ENCODE peak calls at places on chromosomes 2 and 18, in five cellular contexts. L, A, N, K and D are unnamed samples.

GRCh38 chr18:47436871-47437270 is 185.4 kb upstream of the SKOR2 start:
- DNase-seq in L (no peak), A (no peak), N (no peak), K (no peak), D (no peak)

GRCh38 chr2:199818001-199818400 is 33.0 kb downstream of the FTCDNL1 start:
- DNase-seq in L (no peak), A (no peak), N (no peak), K (no peak), D (no peak)

GRCh38 chr18:23229472-23229871 is 94.2 kb downstream of the CABLES1 start:
- DNase-seq in L (no peak), A (no peak), N (no peak), K (no peak), D (no peak)

GRCh38 chr18:48300463-48300961 is 108.7 kb downstream of the ZBTB7C start:
- DNase-seq in L (peak), A (peak), N (peak), K (peak), D (no peak)

GRCh38 chr2:83850071-83850725 is 608.9 kb downstream of the SUCLG1 start:
- DNase-seq in L (no peak), A (no peak), N (no peak), K (no peak), D (no peak)

GRCh38 chr2:17529771-17530170 is 10.7 kb upstream of the VSNL1 start:
- DNase-seq in L (no peak), A (no peak), N (no peak), K (no peak), D (no peak)

GRCh38 chr2:175709248-175709647 is 292.8 kb downstream of the LNPK start:
- DNase-seq in L (no peak), A (no peak), N (no peak), K (no peak), D (no peak)

GRCh38 chr18:21735452-21736015 is 5.1 kb upstream of the MIB1 start:
- DNase-seq in L (peak), A (peak), N (no peak), K (no peak), D (no peak)

GRCh38 chr2:154546341-154546740 is 152.2 kb upstream of the KCNJ3 start:
- DNase-seq in L (no peak), A (no peak), N (no peak), K (no peak), D (no peak)

GRCh38 chr2:64609229-64609994 is 44.3 kb downstream of the SERTAD2 start:
- DNase-seq in L (peak), A (peak), N (peak), K (peak), D (peak)

GRCh38 chr2:182973441-182974352 is 64.6 kb downstream of the NCKAP1 start:
- DNase-seq in L (no peak), A (no peak), N (no peak), K (no peak), D (no peak)

GRCh38 chr2:137048455-137048854 is 283.1 kb downstream of the THSD7B start:
- DNase-seq in L (no peak), A (no peak), N (no peak), K (no peak), D (no peak)

GRCh38 chr2:229642371-229642770 is 72.0 kb downstream of the DNER start:
- DNase-seq in L (no peak), A (no peak), N (no peak), K (no peak), D (no peak)

GRCh38 chr2:195395351-195395750 is 261.7 kb upstream of the SLC39A10 start:
- DNase-seq in L (no peak), A (no peak), N (no peak), K (no peak), D (no peak)

GRCh38 chr2:19643117-19643518 is 258.7 kb downstream of the TTC32 start:
- DNase-seq in L (no peak), A (no peak), N (no peak), K (no peak), D (no peak)

GRCh38 chr18:40380657-40381441 is 1574.2 kb upstream of the PIK3C3 start:
- DNase-seq in L (no peak), A (no peak), N (no peak), K (peak), D (no peak)

GRCh38 chr2:229342376-229342775 is 71.3 kb upstream of the PID1 start:
- DNase-seq in L (peak), A (peak), N (no peak), K (peak), D (peak)

DNA sequence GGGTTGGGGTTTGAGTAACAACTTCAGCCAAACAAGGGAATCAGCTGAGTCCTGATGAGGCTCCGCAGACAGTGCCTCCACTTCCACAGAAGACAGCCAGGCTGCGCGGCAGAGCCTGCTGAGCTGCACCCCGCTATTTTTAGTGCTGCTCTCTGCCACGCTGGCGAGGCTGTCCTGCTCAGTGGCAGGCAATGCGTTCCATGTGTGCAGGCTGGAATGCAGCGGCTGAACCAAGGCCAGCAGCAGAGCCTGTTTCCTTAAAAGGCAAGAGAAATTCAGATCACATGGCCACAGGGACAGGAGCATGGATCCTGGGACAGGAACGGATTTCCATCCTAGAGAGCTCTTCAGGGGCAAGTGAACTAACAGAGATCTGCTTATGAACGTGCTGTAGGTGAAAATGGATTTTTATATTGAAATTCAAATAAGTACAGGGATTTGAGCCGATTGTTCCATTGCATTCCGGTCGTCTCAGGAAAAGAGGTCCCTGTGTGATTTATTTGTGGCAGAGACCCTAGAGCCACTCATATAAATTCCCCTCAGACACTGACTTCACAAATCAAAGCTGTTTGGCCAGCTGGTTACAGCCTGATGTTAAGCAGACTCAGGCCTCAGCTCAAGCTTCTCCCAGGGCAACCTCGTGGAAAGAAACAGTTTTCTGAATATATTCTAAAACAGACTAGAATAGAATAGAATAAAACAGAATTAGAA is 98.6 kb downstream of the COL6A3 start:
- DNase-seq in L (peak), A (no peak), N (peak), K (peak), D (peak)
- TF ChIP-seq CTCF in L (peak), A (no peak), N (peak), K (peak), D (no peak)

GRCh38 chr2:158179660-158180059 is 78.0 kb downstream of the UPP2 start:
- DNase-seq in L (no peak), A (no peak), N (no peak), K (peak), D (no peak)
- TF ChIP-seq CTCF in L (peak), A (peak), N (no peak), K (peak), D (no peak)

GRCh38 chr2:130302164-130302886 is 40.4 kb upstream of the IMP4 start:
- DNase-seq in L (no peak), A (no peak), N (no peak), K (no peak), D (no peak)

GRCh38 chr2:130303142-130303541 is 39.6 kb upstream of the IMP4 start:
- DNase-seq in L (no peak), A (no peak), N (no peak), K (no peak), D (no peak)

GRCh38 chr2:130307850-130308249 is 34.8 kb upstream of the IMP4 start:
- DNase-seq in L (no peak), A (no peak), N (no peak), K (no peak), D (no peak)

GRCh38 chr2:130300970-130301348 is 41.7 kb upstream of the IMP4 start:
- DNase-seq in L (no peak), A (no peak), N (no peak), K (no peak), D (no peak)

DNA sequence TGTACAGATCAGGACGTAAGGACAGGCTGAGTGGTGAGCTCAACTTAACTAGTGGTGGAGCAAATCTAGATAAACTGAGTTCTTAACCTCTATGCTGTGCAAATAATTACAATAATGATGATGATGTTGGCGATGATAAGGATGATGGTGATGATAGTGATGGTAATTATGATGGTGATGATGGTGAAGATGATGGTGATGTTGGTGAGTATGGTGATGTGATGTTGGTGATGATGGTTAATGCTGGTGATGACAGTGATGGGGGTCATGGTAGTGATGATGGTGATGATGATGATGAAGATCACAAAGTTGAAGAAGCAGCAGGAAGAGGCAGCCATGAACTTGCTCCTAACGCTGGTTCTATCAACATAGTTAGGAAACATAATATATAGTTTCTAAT is 38.0 kb upstream of the IMP4 start:
- DNase-seq in L (no peak), A (no peak), N (no peak), K (no peak), D (no peak)
- TF ChIP-seq CTCF in L (no peak), A (no peak), N (no peak), K (no peak), D (no peak)

DNA sequence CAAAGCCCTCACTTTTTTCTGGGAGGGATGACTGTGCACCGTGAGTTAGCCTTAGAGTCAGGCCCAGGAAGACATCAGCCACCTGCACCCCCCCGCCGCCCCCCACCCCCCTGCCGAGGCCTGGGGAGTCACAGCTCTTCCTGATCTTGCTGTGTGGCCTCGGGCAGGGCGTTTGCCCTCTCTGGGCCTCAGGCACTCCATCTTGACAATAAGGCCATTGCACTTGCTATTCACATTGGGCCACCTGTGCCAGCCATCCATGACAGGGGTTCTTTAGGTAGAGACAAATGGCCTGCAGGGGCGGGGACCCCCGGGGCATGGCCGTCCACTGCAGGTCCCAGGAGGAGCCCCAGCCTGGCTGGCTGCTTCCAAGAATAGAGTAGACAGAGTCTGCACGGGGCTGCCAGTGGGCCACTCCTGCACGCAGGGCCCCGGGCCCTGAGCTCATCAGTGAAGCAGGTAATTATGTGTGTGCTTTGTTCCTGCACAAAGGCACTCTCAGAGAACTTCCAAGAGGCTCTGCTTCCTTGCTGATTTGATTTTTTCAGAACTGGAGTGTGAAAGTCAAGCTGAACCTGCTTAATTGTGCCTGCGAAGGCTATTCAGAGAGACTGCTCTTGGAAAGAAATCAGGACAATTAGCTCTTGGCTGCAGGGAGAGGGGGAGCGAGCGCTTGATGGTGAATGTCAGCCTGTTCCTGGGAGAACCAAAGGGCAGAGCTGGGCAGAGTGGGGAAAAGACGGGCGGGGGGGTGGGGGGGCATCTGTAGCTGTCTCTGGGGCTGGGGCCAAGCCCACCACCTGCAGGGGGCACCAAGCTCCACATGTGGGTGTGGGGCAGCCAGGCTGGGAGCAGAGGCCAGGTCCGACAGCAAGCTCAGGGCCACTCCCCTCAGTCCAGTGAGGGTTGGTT is 40.3 kb downstream of the RRM2 start:
- DNase-seq in L (no peak), A (peak), N (no peak), K (no peak), D (no peak)
- TF ChIP-seq CTCF in L (peak), A (no peak), N (no peak), K (peak), D (no peak)